ENCODE peak calls at places on chromosomes 6 and 20, in seven cellular contexts. F, K, E, I, A, J and M are unnamed samples.

GRCh38 chr20:1900321-1900791 is 5.1 kb downstream of the SIRPA start:
- DNase-seq in F (peak), K (no peak), E (peak), I (peak), A (no peak), J (peak), M (no peak)

GRCh38 chr6:32969685-32970412 is 1.5 kb downstream of the BRD2 start:
- DNase-seq in F (peak), K (peak), E (peak), I (peak), A (peak), J (peak), M (no peak)

GRCh38 chr6:43911625-43912577 is 141.9 kb downstream of the VEGFA start:
- DNase-seq in F (no peak), K (no peak), E (no peak), I (no peak), A (no peak), J (no peak), M (no peak)

GRCh38 chr20:53608456-53609413 is 15.1 kb upstream of the ZNF217 start:
- DNase-seq in F (no peak), K (no peak), E (no peak), I (no peak), A (no peak), J (no peak), M (no peak)

GRCh38 chr20:57255183-57255582 is 11.3 kb downstream of the BMP7 start:
- DNase-seq in F (no peak), K (no peak), E (no peak), I (no peak), A (no peak), J (no peak), M (no peak)

GRCh38 chr6:106300944-106301343 is 24.6 kb downstream of the ATG5 start:
- DNase-seq in F (peak), K (peak), E (peak), I (no peak), A (no peak), J (peak), M (no peak)

GRCh38 chr6:128209771-128210170 is 308.9 kb upstream of the THEMIS start:
- DNase-seq in F (peak), K (no peak), E (no peak), I (no peak), A (no peak), J (no peak), M (no peak)

GRCh38 chr20:50540620-50541605 is 30.7 kb downstream of the PTPN1 start:
- DNase-seq in F (peak), K (no peak), E (no peak), I (no peak), A (no peak), J (no peak), M (no peak)

GRCh38 chr6:150881911-150882481 is 16.5 kb downstream of the MTHFD1L start:
- DNase-seq in F (peak), K (no peak), E (peak), I (no peak), A (no peak), J (no peak), M (no peak)